ENCODE peak calls at places on chromosomes 4 and X, in four cellular contexts. R is MCF 10A, S is NCI-H1092, G is nephron progenitor cell. H is an unnamed sample.
A peak's percentile ranks its signal among the peaks of the same experiment; 100 is the strongest.

GRCh38 chr4:151035321-151035720 is 20.2 kb upstream of the LRBA start:
- DNase-seq in R (no peak), S (peak; percentile 90), G (no peak), H (peak; percentile 95)

GRCh38 chrX:46628406-46629371 is 55.1 kb downstream of the CHST7 start:
- DNase-seq in S (no peak), G (no peak), R (no peak), H (no peak)

GRCh38 chr4:143390764-143391163 is 54.1 kb downstream of the GAB1 start:
- DNase-seq in G (no peak), R (no peak), S (no peak), H (no peak)

GRCh38 chr4:112348488-112349158 is 51.5 kb downstream of the ALPK1 start:
- DNase-seq in R (peak; percentile 57), G (peak; percentile 49), S (peak; percentile 89), H (no peak)

GRCh38 chr4:659851-660250 is 14.2 kb downstream of the ATP5ME start:
- DNase-seq in R (no peak), G (no peak), S (no peak), H (no peak)

GRCh38 chr4:153014460-153014859 is 78.3 kb downstream of the FHDC1 start:
- DNase-seq in G (no peak), S (no peak), R (no peak), H (no peak)

GRCh38 chr4:150063128-150063527 is 15.1 kb upstream of the DCLK2 start:
- DNase-seq in G (no peak), S (no peak), R (no peak), H (no peak)

GRCh38 chr4:88003261-88003660 is 4.2 kb upstream of the PKD2 start:
- DNase-seq in G (no peak), S (no peak), R (no peak), H (no peak)

GRCh38 chrX:120773801-120774200 is 101.9 kb downstream of the CT47B1 start:
- DNase-seq in G (no peak), S (no peak), R (no peak), H (no peak)

GRCh38 chrX:54492340-54492739 is 3.7 kb downstream of the FGD1 start:
- DNase-seq in R (peak; percentile 60), S (no peak), G (no peak), H (no peak)

GRCh38 chr4:186192068-186192751 is 843 bp downstream of the CYP4V2 start:
- DNase-seq in G (peak; percentile 30), S (peak; percentile 25), R (peak; percentile 48), H (no peak)

GRCh38 chr4:6169239-6169638 is 31.1 kb downstream of the JAKMIP1 start:
- DNase-seq in R (no peak), G (no peak), S (no peak), H (no peak)

GRCh38 chrX:68915778-68916177 is 87.0 kb downstream of the EFNB1 start:
- DNase-seq in S (no peak), R (no peak), G (no peak), H (no peak)

GRCh38 chr4:77745792-77746191 is 73.4 kb downstream of the CNOT6L start:
- DNase-seq in R (no peak), G (no peak), S (no peak), H (no peak)

GRCh38 chr4:97910005-97910404 is 233.3 kb downstream of the STPG2 start:
- DNase-seq in S (no peak), G (no peak), R (peak; percentile 19), H (no peak)

GRCh38 chrX:100512471-100512870 is 72.3 kb upstream of the TNMD start:
- DNase-seq in S (no peak), R (peak; percentile 38), G (no peak), H (peak; percentile 41)

GRCh38 chrX:1464282-1465131 is 11.8 kb upstream of the ASMTL start:
- DNase-seq in R (no peak), S (no peak), G (no peak), H (no peak)

GRCh38 chr4:27184508-27185155 is 324.0 kb downstream of the STIM2 start:
- DNase-seq in R (no peak), G (no peak), S (no peak), H (no peak)

GRCh38 chrX:129694805-129695204 is 40.0 kb upstream of the APLN start:
- DNase-seq in G (no peak), R (no peak), S (no peak), H (no peak)

GRCh38 chr4:79211490-79211889 is 114.4 kb downstream of the NAA11 start:
- DNase-seq in R (no peak), S (no peak), G (no peak), H (no peak)

GRCh38 chr4:15912961-15913630 is 25.4 kb downstream of the FGFBP1 start:
- DNase-seq in R (no peak), S (no peak), G (no peak), H (no peak)

GRCh38 chrX:103063918-103064434 is at the start of gene BEX1:
- DNase-seq in R (no peak), G (peak; percentile 64), S (peak; percentile 92), H (peak; percentile 76)

GRCh38 chr4:99234331-99235010 is 15.4 kb upstream of the ADH6 start:
- DNase-seq in G (no peak), S (no peak), R (no peak), H (no peak)

GRCh38 chr4:139665690-139666529 is at the start of gene MGST2:
- DNase-seq in R (peak; percentile 65), G (peak; percentile 79), S (peak; percentile 57), H (peak; percentile 51)

GRCh38 chr4:8439914-8440490 is 521 bp downstream of the ACOX3 start:
- DNase-seq in G (peak; percentile 15), S (no peak), R (no peak), H (no peak)